ENCODE peak calls at places on chromosomes 2 and 18, in four cellular contexts. W is SK-N-SH, B is K562, O is H1. R is an unnamed sample.

GRCh38 chr2:145203931-145204330 is 684.0 kb upstream of the ZEB2 start:
- DNase-seq in O (no peak), B (no peak), W (no peak), R (peak)

GRCh38 chr2:186639939-186640338 is 50.1 kb downstream of the ITGAV start:
- DNase-seq in O (no peak), B (no peak), W (no peak), R (no peak)

GRCh38 chr18:49697757-49698595 is 115.4 kb downstream of the ACAA2 start:
- DNase-seq in W (no peak), B (no peak), O (no peak), R (peak)

GRCh38 chr2:214376631-214377624 is 33.9 kb upstream of the VWC2L start:
- DNase-seq in O (no peak), B (no peak), W (no peak), R (no peak)

GRCh38 chr2:53768233-53768542 is 584 bp downstream of the CHAC2 start:
- DNase-seq in O (no peak), B (peak), W (no peak), R (peak)

GRCh38 chr2:176325732-176326131 is 56.5 kb downstream of the MTX2 start:
- DNase-seq in W (no peak), B (no peak), O (no peak), R (peak)

GRCh38 chr2:235162544-235163197 is 210.9 kb downstream of the SH3BP4 start:
- DNase-seq in O (no peak), B (no peak), W (no peak), R (no peak)

GRCh38 chr2:152577611-152578010 is 139.7 kb downstream of the PRPF40A start:
- DNase-seq in W (no peak), O (no peak), B (no peak), R (no peak)

GRCh38 chr2:241870081-241870541 is 582 bp downstream of the RTP5 start:
- DNase-seq in W (peak), O (no peak), B (no peak), R (no peak)

GRCh38 chr2:152718909-152719645 is 657 bp downstream of the ARL6IP6 start:
- DNase-seq in B (peak), W (peak), O (no peak), R (peak)

GRCh38 chr2:177056540-177056939 is 156.1 kb upstream of the HNRNPA3 start:
- DNase-seq in B (peak), O (no peak), W (peak), R (peak)

DNA sequence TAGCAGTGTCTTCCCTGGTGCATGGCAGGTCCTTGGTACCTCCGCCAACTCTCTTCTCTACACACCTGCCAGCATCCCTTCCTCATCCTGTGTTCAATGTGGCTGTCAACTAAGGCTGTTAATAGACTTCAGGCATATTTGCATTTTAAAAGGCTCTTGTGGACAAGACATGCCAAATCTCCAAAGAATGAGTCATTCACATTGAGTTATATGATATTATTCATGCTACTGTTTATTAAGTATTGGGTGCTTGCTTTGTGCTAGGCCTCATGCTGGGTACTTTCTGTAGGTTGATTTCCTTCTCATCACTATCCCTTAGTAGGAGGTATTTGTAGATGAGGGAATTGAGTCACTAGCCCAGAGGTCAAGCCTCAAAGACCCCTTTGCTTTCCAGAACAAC is 5.2 kb downstream of the MYO1B start:
- DNase-seq in O (no peak), B (no peak), W (no peak), R (no peak)
- TF ChIP-seq USF2 in O (no peak), B (no peak), W (no peak), R (no peak)

GRCh38 chr2:61762292-61762691 is 91.6 kb downstream of the FAM161A start:
- DNase-seq in B (no peak), O (no peak), W (no peak), R (no peak)

GRCh38 chr2:61764035-61764800 is 89.6 kb downstream of the FAM161A start:
- DNase-seq in O (peak), B (peak), W (peak), R (peak)

GRCh38 chr2:61759718-61760117 is 94.1 kb downstream of the FAM161A start:
- DNase-seq in W (no peak), B (no peak), O (no peak), R (no peak)

GRCh38 chr2:61758991-61759390 is 94.9 kb downstream of the FAM161A start:
- DNase-seq in O (no peak), B (no peak), W (no peak), R (no peak)

GRCh38 chr2:61763605-61764034 is 90.2 kb downstream of the FAM161A start:
- DNase-seq in O (no peak), B (peak), W (peak), R (no peak)
- TF ChIP-seq TEAD4 in O (no peak), B (peak), W (no peak), R (no peak)

DNA sequence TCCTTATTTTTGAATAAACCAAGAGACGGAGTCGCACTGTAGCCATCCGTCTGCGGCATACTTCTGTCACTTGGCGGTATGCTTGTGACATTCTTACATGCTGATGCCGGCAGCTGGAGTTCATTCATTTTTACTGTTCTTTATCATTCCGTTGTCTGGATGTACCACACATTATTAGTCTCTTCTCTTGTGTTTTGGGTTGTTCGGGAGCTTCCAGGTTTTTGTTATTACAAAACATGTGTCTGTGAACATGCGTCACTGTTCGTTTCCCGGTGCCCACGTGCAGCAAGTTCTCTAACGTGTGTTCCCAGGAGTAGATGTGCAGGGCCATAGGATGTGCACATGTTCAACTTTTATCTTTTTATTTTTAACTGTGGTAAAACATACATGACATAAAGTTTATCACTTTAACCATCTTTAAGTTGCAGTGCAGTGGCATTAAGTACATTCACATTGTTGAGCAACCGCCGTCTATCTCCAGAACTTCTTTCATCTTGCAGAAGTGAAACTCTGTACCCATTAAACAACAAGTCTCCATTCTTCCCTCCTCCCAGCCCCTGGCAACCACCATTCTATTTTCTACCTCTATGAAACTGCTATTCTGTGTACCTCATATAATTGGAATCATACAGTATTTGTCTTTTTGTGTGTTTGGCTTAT is 40.1 kb downstream of the MTCL1 start:
- DNase-seq in B (no peak), W (no peak), O (no peak), R (no peak)
- TF ChIP-seq USF2 in B (no peak), W (no peak), O (no peak), R (no peak)

DNA sequence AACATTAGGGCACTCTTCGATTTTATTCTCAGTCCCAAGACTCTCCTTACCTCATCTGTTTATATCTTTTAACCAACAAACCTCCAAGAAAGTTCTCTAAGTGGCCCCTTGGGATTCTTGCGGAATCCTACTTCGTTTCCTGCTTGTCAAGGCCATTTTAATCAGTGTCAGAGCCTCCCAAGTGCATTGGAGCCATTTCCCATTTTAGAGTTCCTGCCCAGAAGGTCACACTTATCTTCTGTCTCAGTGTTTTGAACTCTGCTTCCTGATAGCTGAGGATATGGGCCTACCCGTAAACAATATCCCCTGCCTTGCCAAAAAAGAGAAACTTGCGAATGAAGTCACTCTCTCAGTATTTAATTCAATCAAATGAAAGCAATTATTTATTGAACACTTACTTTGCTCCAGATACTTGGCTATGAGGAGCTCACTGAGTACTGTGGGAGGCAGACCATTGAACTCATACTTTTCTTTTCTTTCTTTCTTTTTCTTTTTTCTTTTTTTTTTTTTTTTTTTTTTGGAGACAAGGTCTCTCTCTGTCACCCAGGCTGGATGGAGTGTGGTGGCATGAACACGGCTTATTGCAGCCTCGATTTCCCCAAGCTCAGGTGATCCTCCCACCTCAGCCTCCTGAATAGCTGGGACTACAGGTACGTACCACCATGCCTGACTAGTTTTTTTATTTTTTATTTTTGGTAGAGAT is 5.7 kb upstream of the NOSTRIN start:
- DNase-seq in W (no peak), B (peak), O (no peak), R (no peak)
- TF ChIP-seq TEAD4 in W (no peak), B (peak), O (no peak), R (no peak)

DNA sequence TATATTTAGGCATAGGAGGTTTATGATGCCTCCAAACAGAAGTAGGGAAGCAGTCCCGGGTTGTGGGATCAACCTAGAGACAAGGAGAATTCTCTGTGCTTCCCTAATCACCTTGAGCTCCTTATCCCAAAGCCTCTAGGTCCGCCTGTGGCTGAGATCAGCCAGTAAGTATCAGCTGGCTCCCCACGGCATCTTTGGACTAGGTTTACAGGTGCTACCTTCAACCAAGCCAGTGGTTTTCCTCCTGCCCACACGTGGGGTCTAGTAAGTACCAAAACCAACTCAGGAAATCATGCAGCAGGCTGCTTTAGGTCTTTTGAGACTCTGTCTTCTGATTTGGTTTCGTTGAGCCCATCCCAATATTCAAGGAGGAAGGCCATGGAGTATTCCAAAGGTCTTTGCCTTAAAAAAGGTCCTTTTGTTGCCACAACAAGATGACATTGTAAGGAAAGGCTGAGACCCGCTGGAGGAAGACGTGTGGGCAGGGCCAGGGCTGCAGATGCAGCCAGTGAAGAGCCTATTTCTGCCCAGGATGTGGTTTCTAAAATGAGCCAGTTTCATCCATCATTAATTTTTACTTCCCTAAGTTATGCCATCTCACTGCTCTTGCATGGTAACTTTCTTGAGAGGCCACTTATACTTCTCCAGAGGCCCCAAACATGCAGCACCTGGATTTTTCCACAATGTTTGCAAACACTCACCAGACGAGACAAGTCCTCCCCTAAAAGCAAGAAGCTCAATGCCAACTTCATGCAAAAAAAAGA is 248.7 kb downstream of the RNF152 start:
- DNase-seq in W (no peak), O (no peak), B (no peak), R (no peak)
- TF ChIP-seq USF2 in W (no peak), O (no peak), B (no peak), R (no peak)

R was measured in WTC11.